ENCODE peak calls at places on chromosomes 2 and 18, in four cellular contexts. U, W, M and V are unnamed samples.

GRCh38 chr2:60925994-60926750 is 44.8 kb downstream of the REL start:
- DNase-seq in M (no peak), W (no peak), U (peak; percentile 24), V (peak; percentile 52)

GRCh38 chr18:2102022-2102421 is 469.3 kb downstream of the METTL4 start:
- DNase-seq in M (no peak), W (no peak), U (no peak), V (no peak)

GRCh38 chr2:33552758-33553461 is 46.2 kb downstream of the FAM98A start:
- DNase-seq in W (peak; percentile 36), M (no peak), U (peak; percentile 34), V (peak; percentile 24)

GRCh38 chr2:102140367-102140766 is 2.2 kb upstream of the IL1R1 start:
- DNase-seq in W (peak; percentile 47), U (no peak), M (no peak), V (peak; percentile 70)

GRCh38 chr2:190443778-190444481 is 35.8 kb downstream of the MFSD6 start:
- DNase-seq in M (no peak), U (no peak), W (peak; percentile 51), V (peak; percentile 13)

GRCh38 chr2:99169534-99169933 is 11.3 kb downstream of the MITD1 start:
- DNase-seq in U (no peak), M (no peak), W (no peak), V (no peak)

GRCh38 chr2:8049111-8049720 is 632.6 kb upstream of the ID2 start:
- DNase-seq in W (peak; percentile 7), M (no peak), U (no peak), V (no peak)

GRCh38 chr2:46873632-46874068 is 42.0 kb downstream of the MCFD2 start:
- DNase-seq in M (peak; percentile 95), U (peak; percentile 95), W (peak; percentile 93), V (peak; percentile 97)

GRCh38 chr18:62436636-62437519 is 85.9 kb upstream of the ZCCHC2 start:
- DNase-seq in U (no peak), W (peak; percentile 92), M (no peak), V (peak; percentile 85)

GRCh38 chr2:66569321-66569851 is 134.5 kb downstream of the MEIS1 start:
- DNase-seq in M (no peak), U (no peak), W (peak; percentile 67), V (peak; percentile 90)

GRCh38 chr2:39411186-39411944 is 25.7 kb downstream of the MAP4K3 start:
- DNase-seq in M (peak; percentile 42), W (peak; percentile 62), U (peak; percentile 57), V (peak; percentile 71)

GRCh38 chr18:77858331-77858730 is 608.7 kb downstream of the GALR1 start:
- DNase-seq in U (no peak), W (no peak), M (no peak), V (no peak)

GRCh38 chr18:37218022-37218590 is 347.5 kb downstream of the CELF4 start:
- DNase-seq in W (no peak), U (no peak), M (no peak), V (no peak)

GRCh38 chr2:54581326-54582039 is 125.4 kb downstream of the SPTBN1 start:
- DNase-seq in W (no peak), M (no peak), U (no peak), V (no peak)

GRCh38 chr2:16245481-16246054 is 305.2 kb downstream of the MYCN start:
- DNase-seq in M (no peak), U (no peak), W (no peak), V (no peak)

GRCh38 chr2:594297-594949 is 82.8 kb downstream of the TMEM18 start:
- DNase-seq in U (no peak), W (no peak), M (no peak), V (no peak)
- TF ChIP-seq CTCF in U (no peak), W (no peak), M (no peak), V (no peak)

GRCh38 chr2:85277416-85278158 is 50.2 kb downstream of the TGOLN2 start:
- DNase-seq in W (peak; percentile 91), U (no peak), M (peak; percentile 91), V (peak; percentile 88)

GRCh38 chr2:85278361-85278760 is 49.4 kb downstream of the TGOLN2 start:
- DNase-seq in U (no peak), M (no peak), W (no peak), V (peak; percentile 65)

GRCh38 chr2:85276571-85277121 is 51.1 kb downstream of the TGOLN2 start:
- DNase-seq in M (no peak), U (no peak), W (no peak), V (no peak)

GRCh38 chr2:85273732-85274731 is 53.8 kb downstream of the TGOLN2 start:
- DNase-seq in W (peak; percentile 66), U (peak; percentile 62), M (peak; percentile 67), V (peak; percentile 76)

GRCh38 chr2:85275984-85276540 is 51.7 kb downstream of the TGOLN2 start:
- DNase-seq in U (no peak), W (no peak), M (no peak), V (peak; percentile 48)
- H3K4me3 ChIP-seq in U (no peak overlapping the region), W (peak overlapping the region; percentile 33), M (no peak overlapping the region), V (peak overlapping the region; percentile 44)

GRCh38 chr2:63059434-63060078 is 8.9 kb downstream of the OTX1 start:
- DNase-seq in M (no peak), W (no peak), U (no peak), V (no peak)

GRCh38 chr2:63058149-63058741 is 7.6 kb downstream of the OTX1 start:
- DNase-seq in U (no peak), M (no peak), W (no peak), V (peak; percentile 26)

GRCh38 chr2:63058742-63059433 is 8.3 kb downstream of the OTX1 start:
- DNase-seq in M (no peak), W (no peak), U (no peak), V (no peak)

GRCh38 chr2:63057249-63058148 is 6.9 kb downstream of the OTX1 start:
- DNase-seq in W (no peak), U (no peak), M (no peak), V (no peak)

GRCh38 chr2:63060079-63060482 is 9.5 kb downstream of the OTX1 start:
- DNase-seq in M (no peak), W (no peak), U (no peak), V (no peak)
- TF ChIP-seq CTCF in M (no peak), W (no peak), U (no peak), V (no peak)

GRCh38 chr18:79962311-79962710 is 2.1 kb upstream of the HSBP1L1 start:
- DNase-seq in U (no peak), W (no peak), M (no peak), V (peak; percentile 35)

GRCh38 chr18:79962835-79963657 is 1.4 kb upstream of the HSBP1L1 start:
- DNase-seq in W (no peak), U (no peak), M (no peak), V (no peak)

GRCh38 chr18:79961527-79962291 is 2.7 kb upstream of the HSBP1L1 start:
- DNase-seq in W (no peak), U (no peak), M (no peak), V (peak; percentile 38)

GRCh38 chr18:79958981-79959380 is 5.5 kb upstream of the HSBP1L1 start:
- DNase-seq in M (no peak), U (no peak), W (no peak), V (no peak)

GRCh38 chr18:79960921-79961526 is 3.4 kb upstream of the HSBP1L1 start:
- DNase-seq in M (no peak), W (no peak), U (no peak), V (no peak)
- H3K4me3 ChIP-seq in M (no peak overlapping the region), W (no peak overlapping the region), U (no peak overlapping the region), V (no peak overlapping the region)

GRCh38 chr2:30446602-30447148 is 371 bp upstream of the LCLAT1 start:
- DNase-seq in U (no peak), W (peak; percentile 18), M (no peak), V (no peak)

GRCh38 chr2:30445266-30445821 is 1.7 kb upstream of the LCLAT1 start:
- DNase-seq in U (no peak), M (no peak), W (no peak), V (no peak)

GRCh38 chr2:30450025-30450424 is 3.0 kb downstream of the LCLAT1 start:
- DNase-seq in U (no peak), M (no peak), W (no peak), V (no peak)

GRCh38 chr2:30448308-30448707 is 1.3 kb downstream of the LCLAT1 start:
- DNase-seq in U (no peak), W (no peak), M (no peak), V (no peak)

GRCh38 chr2:30447149-30448045 is at the start of gene LCLAT1:
- DNase-seq in M (peak; percentile 47), W (peak; percentile 79), U (peak; percentile 87), V (peak; percentile 74)
- TF ChIP-seq CTCF in M (no peak), W (no peak), U (no peak), V (peak; percentile 5)

GRCh38 chr2:231530099-231531085 is at the start of gene NMUR1:
- DNase-seq in U (peak; percentile 52), M (no peak), W (peak; percentile 36), V (peak; percentile 20)
- H3K4me3 ChIP-seq in U (peak within 1 kb of the TSS; percentile 44), M (no peak within 1 kb of the TSS), W (peak within 1 kb of the TSS; percentile 10), V (no peak within 1 kb of the TSS)

GRCh38 chr2:42792583-42793313 is at the start of gene HAAO:
- DNase-seq in W (no peak), U (no peak), M (no peak), V (no peak)
- TF ChIP-seq CTCF in W (no peak), U (no peak), M (no peak), V (no peak)